ENCODE peak calls at places on chromosomes 4 and X, in ten cellular contexts. One of them, this sample, is unnamed.

GRCh38 chr4:114091546-114091945 is 112.1 kb upstream of the ARSJ start:
- DNase-seq in foreskin keratinocyte: no peak
- DNase-seq in adipocyte: no peak
- DNase-seq in gastrocnemius medialis: no peak
- DNase-seq in spleen: no peak
- DNase-seq in cardiac muscle cell: no peak
- DNase-seq in Panc1: no peak
- DNase-seq in stomach: no peak
- DNase-seq in neural progenitor cell: no peak
- DNase-seq in CD8-positive, alpha-beta memory T cell: no peak
- DNase-seq in this sample: no peak

GRCh38 chrX:152520653-152521052 is 69.5 kb upstream of the GABRA3 start:
- DNase-seq in Panc1: no peak
- DNase-seq in spleen: no peak
- DNase-seq in adipocyte: no peak
- DNase-seq in gastrocnemius medialis: no peak
- DNase-seq in neural progenitor cell: no peak
- DNase-seq in CD8-positive, alpha-beta memory T cell: no peak
- DNase-seq in cardiac muscle cell: no peak
- DNase-seq in foreskin keratinocyte: no peak
- DNase-seq in stomach: no peak
- DNase-seq in this sample: no peak

GRCh38 chrX:77017093-77017492 is 430.1 kb upstream of the FGF16 start:
- DNase-seq in cardiac muscle cell: no peak
- DNase-seq in Panc1: no peak
- DNase-seq in stomach: no peak
- DNase-seq in spleen: no peak
- DNase-seq in foreskin keratinocyte: no peak
- DNase-seq in neural progenitor cell: no peak
- DNase-seq in adipocyte: no peak
- DNase-seq in CD8-positive, alpha-beta memory T cell: no peak
- DNase-seq in gastrocnemius medialis: no peak
- DNase-seq in this sample: no peak

GRCh38 chr4:168128601-168129000 is 36.3 kb downstream of the ANXA10 start:
- DNase-seq in foreskin keratinocyte: no peak
- DNase-seq in adipocyte: no peak
- DNase-seq in CD8-positive, alpha-beta memory T cell: no peak
- DNase-seq in Panc1: no peak
- DNase-seq in cardiac muscle cell: no peak
- DNase-seq in spleen: no peak
- DNase-seq in stomach: no peak
- DNase-seq in gastrocnemius medialis: no peak
- DNase-seq in neural progenitor cell: no peak
- DNase-seq in this sample: no peak

GRCh38 chrX:76148753-76149152 is 24.1 kb upstream of the PBDC1 start:
- DNase-seq in CD8-positive, alpha-beta memory T cell: peak; percentile 76
- DNase-seq in neural progenitor cell: peak; percentile 7
- DNase-seq in cardiac muscle cell: peak; percentile 39
- DNase-seq in Panc1: no peak
- DNase-seq in foreskin keratinocyte: no peak
- DNase-seq in gastrocnemius medialis: peak; percentile 33
- DNase-seq in adipocyte: peak; percentile 27
- DNase-seq in spleen: peak; percentile 84
- DNase-seq in stomach: no peak
- DNase-seq in this sample: peak; percentile 20

GRCh38 chr4:37781134-37781455 is 45.4 kb upstream of the PGM2 start:
- DNase-seq in gastrocnemius medialis: no peak
- DNase-seq in CD8-positive, alpha-beta memory T cell: no peak
- DNase-seq in neural progenitor cell: no peak
- DNase-seq in foreskin keratinocyte: no peak
- DNase-seq in adipocyte: no peak
- DNase-seq in stomach: no peak
- DNase-seq in cardiac muscle cell: no peak
- DNase-seq in Panc1: no peak
- DNase-seq in spleen: no peak
- DNase-seq in this sample: no peak

GRCh38 chr4:82865592-82865991 is 25.4 kb downstream of the SEC31A start:
- DNase-seq in Panc1: no peak
- DNase-seq in CD8-positive, alpha-beta memory T cell: no peak
- DNase-seq in stomach: no peak
- DNase-seq in foreskin keratinocyte: peak; percentile 76
- DNase-seq in cardiac muscle cell: peak; percentile 95
- DNase-seq in neural progenitor cell: no peak
- DNase-seq in adipocyte: peak; percentile 94
- DNase-seq in gastrocnemius medialis: no peak
- DNase-seq in spleen: no peak
- DNase-seq in this sample: no peak

GRCh38 chrX:47807548-47807947 is 29.2 kb upstream of the ZNF81 start:
- DNase-seq in gastrocnemius medialis: no peak
- DNase-seq in cardiac muscle cell: no peak
- DNase-seq in CD8-positive, alpha-beta memory T cell: no peak
- DNase-seq in foreskin keratinocyte: no peak
- DNase-seq in stomach: no peak
- DNase-seq in Panc1: no peak
- DNase-seq in neural progenitor cell: peak; percentile 6
- DNase-seq in spleen: no peak
- DNase-seq in adipocyte: no peak
- DNase-seq in this sample: no peak

GRCh38 chr4:112181358-112182000 is 36.2 kb downstream of the FAM241A start:
- DNase-seq in spleen: no peak
- DNase-seq in CD8-positive, alpha-beta memory T cell: no peak
- DNase-seq in foreskin keratinocyte: no peak
- DNase-seq in neural progenitor cell: no peak
- DNase-seq in gastrocnemius medialis: no peak
- DNase-seq in adipocyte: no peak
- DNase-seq in Panc1: no peak
- DNase-seq in stomach: no peak
- DNase-seq in cardiac muscle cell: peak; percentile 42
- DNase-seq in this sample: no peak

GRCh38 chr4:143025111-143025704 is 159.5 kb upstream of the USP38 start:
- DNase-seq in Panc1: no peak
- DNase-seq in stomach: no peak
- DNase-seq in cardiac muscle cell: peak; percentile 34
- DNase-seq in gastrocnemius medialis: no peak
- DNase-seq in neural progenitor cell: peak; percentile 54
- DNase-seq in foreskin keratinocyte: no peak
- DNase-seq in spleen: no peak
- DNase-seq in adipocyte: peak; percentile 71
- DNase-seq in CD8-positive, alpha-beta memory T cell: no peak
- DNase-seq in this sample: no peak

DNA sequence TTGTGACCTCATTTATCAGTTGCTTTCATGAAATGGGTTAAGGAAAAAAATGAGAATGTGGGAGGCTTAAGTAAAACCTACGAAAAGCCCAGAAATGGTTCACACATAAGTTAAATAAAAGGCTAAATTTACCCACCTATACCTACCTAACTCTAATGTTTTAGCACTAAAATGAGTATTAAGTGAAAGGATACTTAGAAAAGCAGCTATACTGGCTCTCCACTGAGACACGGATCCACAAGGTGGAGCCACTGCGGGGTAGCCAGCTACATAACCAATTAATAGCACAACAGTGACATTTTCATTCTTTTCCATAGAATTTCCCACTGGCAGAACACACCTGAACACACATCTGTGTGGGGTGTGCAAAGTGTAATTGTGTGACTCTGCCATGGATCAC is 101.9 kb downstream of the MAML3 start:
- DNase-seq in gastrocnemius medialis: no peak
- DNase-seq in cardiac muscle cell: peak; percentile 66
- DNase-seq in adipocyte: peak; percentile 61
- DNase-seq in CD8-positive, alpha-beta memory T cell: no peak
- DNase-seq in foreskin keratinocyte: no peak
- DNase-seq in neural progenitor cell: peak; percentile 41
- DNase-seq in spleen: no peak
- DNase-seq in Panc1: peak; percentile 15
- DNase-seq in stomach: peak; percentile 60
- DNase-seq in this sample: peak; percentile 51
- H3K4me1 ChIP-seq in gastrocnemius medialis: peaks cover 15% of the 10 kb centered on the region
- H3K4me1 ChIP-seq in cardiac muscle cell: peaks cover 43% of the 10 kb centered on the region
- H3K4me1 ChIP-seq in adipocyte: peaks cover 17% of the 10 kb centered on the region
- H3K4me1 ChIP-seq in CD8-positive, alpha-beta memory T cell: peaks cover 16% of the 10 kb centered on the region
- H3K4me1 ChIP-seq in foreskin keratinocyte: peaks cover 11% of the 10 kb centered on the region
- H3K4me1 ChIP-seq in neural progenitor cell: peaks cover 40% of the 10 kb centered on the region
- H3K4me1 ChIP-seq in spleen: peaks cover 64% of the 10 kb centered on the region
- H3K4me1 ChIP-seq in Panc1: peaks cover 41% of the 10 kb centered on the region
- H3K4me1 ChIP-seq in stomach: peaks cover 40% of the 10 kb centered on the region
- H3K4me1 ChIP-seq in this sample: peaks cover 28% of the 10 kb centered on the region

GRCh38 chr4:41142946-41143720 is 71.2 kb downstream of the APBB2 start:
- DNase-seq in cardiac muscle cell: peak; percentile 97
- DNase-seq in CD8-positive, alpha-beta memory T cell: no peak
- DNase-seq in adipocyte: peak; percentile 97
- DNase-seq in neural progenitor cell: no peak
- DNase-seq in gastrocnemius medialis: peak; percentile 65
- DNase-seq in stomach: peak; percentile 62
- DNase-seq in Panc1: no peak
- DNase-seq in foreskin keratinocyte: peak; percentile 67
- DNase-seq in spleen: no peak
- DNase-seq in this sample: peak; percentile 40

GRCh38 chr4:41143721-41144379 is 70.5 kb downstream of the APBB2 start:
- DNase-seq in CD8-positive, alpha-beta memory T cell: no peak
- DNase-seq in adipocyte: peak; percentile 80
- DNase-seq in cardiac muscle cell: peak; percentile 64
- DNase-seq in foreskin keratinocyte: no peak
- DNase-seq in neural progenitor cell: no peak
- DNase-seq in spleen: no peak
- DNase-seq in gastrocnemius medialis: no peak
- DNase-seq in Panc1: no peak
- DNase-seq in stomach: no peak
- DNase-seq in this sample: no peak

GRCh38 chr4:41141910-41142309 is 72.4 kb downstream of the APBB2 start:
- DNase-seq in CD8-positive, alpha-beta memory T cell: no peak
- DNase-seq in adipocyte: peak; percentile 63
- DNase-seq in gastrocnemius medialis: no peak
- DNase-seq in Panc1: no peak
- DNase-seq in stomach: no peak
- DNase-seq in foreskin keratinocyte: peak; percentile 40
- DNase-seq in neural progenitor cell: no peak
- DNase-seq in spleen: no peak
- DNase-seq in cardiac muscle cell: peak; percentile 71
- DNase-seq in this sample: no peak

GRCh38 chr4:41140410-41140809 is 73.9 kb downstream of the APBB2 start:
- DNase-seq in Panc1: no peak
- DNase-seq in spleen: no peak
- DNase-seq in foreskin keratinocyte: no peak
- DNase-seq in adipocyte: no peak
- DNase-seq in gastrocnemius medialis: no peak
- DNase-seq in neural progenitor cell: peak; percentile 23
- DNase-seq in CD8-positive, alpha-beta memory T cell: no peak
- DNase-seq in stomach: no peak
- DNase-seq in cardiac muscle cell: no peak
- DNase-seq in this sample: no peak

GRCh38 chr4:41142356-41142755 is 72.0 kb downstream of the APBB2 start:
- DNase-seq in stomach: peak; percentile 53
- DNase-seq in cardiac muscle cell: peak; percentile 50
- DNase-seq in CD8-positive, alpha-beta memory T cell: no peak
- DNase-seq in gastrocnemius medialis: peak; percentile 37
- DNase-seq in spleen: no peak
- DNase-seq in foreskin keratinocyte: no peak
- DNase-seq in Panc1: no peak
- DNase-seq in neural progenitor cell: no peak
- DNase-seq in adipocyte: no peak
- DNase-seq in this sample: no peak
- H3K4me1 ChIP-seq in stomach: peaks cover 58% of the 10 kb centered on the region
- H3K4me1 ChIP-seq in cardiac muscle cell: no peaks in the 10 kb centered on the region
- H3K4me1 ChIP-seq in CD8-positive, alpha-beta memory T cell: no peaks in the 10 kb centered on the region
- H3K4me1 ChIP-seq in gastrocnemius medialis: peaks cover 37% of the 10 kb centered on the region
- H3K4me1 ChIP-seq in spleen: peaks cover 21% of the 10 kb centered on the region
- H3K4me1 ChIP-seq in foreskin keratinocyte: peaks cover 50% of the 10 kb centered on the region
- H3K4me1 ChIP-seq in Panc1: peaks cover 35% of the 10 kb centered on the region
- H3K4me1 ChIP-seq in neural progenitor cell: peaks cover 43% of the 10 kb centered on the region
- H3K4me1 ChIP-seq in adipocyte: peaks cover 60% of the 10 kb centered on the region
- H3K4me1 ChIP-seq in this sample: peaks cover 54% of the 10 kb centered on the region

DNA sequence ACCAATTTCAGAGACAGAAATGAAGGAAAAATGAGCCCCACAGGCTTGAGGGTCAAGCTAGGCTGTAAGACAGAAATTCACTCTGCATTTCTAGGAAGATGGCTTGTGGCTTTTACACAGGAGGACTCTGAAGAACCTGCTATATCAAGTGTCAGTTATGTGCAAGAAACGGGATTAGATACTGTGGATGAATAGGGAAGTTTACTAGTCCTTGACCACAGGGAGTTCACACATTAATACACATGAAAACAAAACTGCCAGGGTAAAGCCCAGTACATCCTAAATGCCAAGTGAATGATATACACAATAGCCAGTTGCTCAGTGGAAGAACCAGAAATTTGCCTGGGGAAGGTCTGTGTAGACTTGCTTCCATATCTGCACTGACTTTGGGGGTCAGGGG is 53.5 kb downstream of the TMEM131L start:
- DNase-seq in spleen: no peak
- DNase-seq in gastrocnemius medialis: no peak
- DNase-seq in cardiac muscle cell: no peak
- DNase-seq in Panc1: no peak
- DNase-seq in CD8-positive, alpha-beta memory T cell: no peak
- DNase-seq in neural progenitor cell: no peak
- DNase-seq in stomach: no peak
- DNase-seq in foreskin keratinocyte: no peak
- DNase-seq in adipocyte: no peak
- DNase-seq in this sample: no peak
- H3K4me1 ChIP-seq in spleen: peaks cover 100% of the 10 kb centered on the region
- H3K4me1 ChIP-seq in gastrocnemius medialis: peaks cover 48% of the 10 kb centered on the region
- H3K4me1 ChIP-seq in cardiac muscle cell: no peaks in the 10 kb centered on the region
- H3K4me1 ChIP-seq in Panc1: peaks cover 6% of the 10 kb centered on the region
- H3K4me1 ChIP-seq in CD8-positive, alpha-beta memory T cell: peaks cover 84% of the 10 kb centered on the region
- H3K4me1 ChIP-seq in neural progenitor cell: peaks cover 26% of the 10 kb centered on the region
- H3K4me1 ChIP-seq in stomach: peaks cover 76% of the 10 kb centered on the region
- H3K4me1 ChIP-seq in foreskin keratinocyte: peaks cover 11% of the 10 kb centered on the region
- H3K4me1 ChIP-seq in adipocyte: peaks cover 3% of the 10 kb centered on the region
- H3K4me1 ChIP-seq in this sample: peaks cover 13% of the 10 kb centered on the region

GRCh38 chr4:158018090-158018808 is 154.6 kb downstream of the GASK1B start:
- DNase-seq in stomach: no peak
- DNase-seq in neural progenitor cell: no peak
- DNase-seq in Panc1: no peak
- DNase-seq in spleen: no peak
- DNase-seq in gastrocnemius medialis: no peak
- DNase-seq in adipocyte: no peak
- DNase-seq in cardiac muscle cell: peak; percentile 38
- DNase-seq in foreskin keratinocyte: no peak
- DNase-seq in CD8-positive, alpha-beta memory T cell: no peak
- DNase-seq in this sample: no peak

GRCh38 chr4:158013858-158014257 is 159.0 kb downstream of the GASK1B start:
- DNase-seq in neural progenitor cell: no peak
- DNase-seq in gastrocnemius medialis: no peak
- DNase-seq in stomach: no peak
- DNase-seq in Panc1: no peak
- DNase-seq in CD8-positive, alpha-beta memory T cell: no peak
- DNase-seq in adipocyte: no peak
- DNase-seq in cardiac muscle cell: peak; percentile 65
- DNase-seq in spleen: no peak
- DNase-seq in foreskin keratinocyte: no peak
- DNase-seq in this sample: no peak

GRCh38 chr4:158015241-158015640 is 157.6 kb downstream of the GASK1B start:
- DNase-seq in CD8-positive, alpha-beta memory T cell: no peak
- DNase-seq in Panc1: no peak
- DNase-seq in adipocyte: peak; percentile 70
- DNase-seq in neural progenitor cell: no peak
- DNase-seq in stomach: no peak
- DNase-seq in foreskin keratinocyte: no peak
- DNase-seq in cardiac muscle cell: peak; percentile 65
- DNase-seq in spleen: no peak
- DNase-seq in gastrocnemius medialis: no peak
- DNase-seq in this sample: no peak

GRCh38 chr4:158018831-158019230 is 154.0 kb downstream of the GASK1B start:
- DNase-seq in stomach: no peak
- DNase-seq in foreskin keratinocyte: no peak
- DNase-seq in neural progenitor cell: no peak
- DNase-seq in gastrocnemius medialis: no peak
- DNase-seq in cardiac muscle cell: no peak
- DNase-seq in Panc1: no peak
- DNase-seq in CD8-positive, alpha-beta memory T cell: no peak
- DNase-seq in spleen: no peak
- DNase-seq in adipocyte: no peak
- DNase-seq in this sample: no peak

GRCh38 chr4:158016511-158016910 is 156.3 kb downstream of the GASK1B start:
- DNase-seq in spleen: no peak
- DNase-seq in cardiac muscle cell: peak; percentile 79
- DNase-seq in stomach: no peak
- DNase-seq in gastrocnemius medialis: no peak
- DNase-seq in CD8-positive, alpha-beta memory T cell: no peak
- DNase-seq in neural progenitor cell: no peak
- DNase-seq in Panc1: no peak
- DNase-seq in foreskin keratinocyte: no peak
- DNase-seq in adipocyte: peak; percentile 85
- DNase-seq in this sample: no peak
- H3K4me1 ChIP-seq in spleen: no peaks in the 10 kb centered on the region
- H3K4me1 ChIP-seq in cardiac muscle cell: peaks cover 3% of the 10 kb centered on the region
- H3K4me1 ChIP-seq in stomach: peaks cover 9% of the 10 kb centered on the region
- H3K4me1 ChIP-seq in gastrocnemius medialis: no peaks in the 10 kb centered on the region
- H3K4me1 ChIP-seq in CD8-positive, alpha-beta memory T cell: no peaks in the 10 kb centered on the region
- H3K4me1 ChIP-seq in neural progenitor cell: no peaks in the 10 kb centered on the region
- H3K4me1 ChIP-seq in Panc1: no peaks in the 10 kb centered on the region
- H3K4me1 ChIP-seq in foreskin keratinocyte: peaks cover 38% of the 10 kb centered on the region
- H3K4me1 ChIP-seq in adipocyte: peaks cover 54% of the 10 kb centered on the region
- H3K4me1 ChIP-seq in this sample: peaks cover 60% of the 10 kb centered on the region